ENCODE peak calls at places on chromosome 17, in eight cellular contexts. A is RWPE1; D is adrenal gland; L is non-pigmented ciliary epithelial cell; S is epithelial cell of esophagus; I is CD4-positive, alpha-beta T cell; T is hippocampal formation; Y is AG20443. U is an unnamed sample.
A peak's percentile ranks its signal among the peaks of the same experiment; 100 is the strongest.

GRCh38 chr17:12730931-12731521 is 58.3 kb upstream of the ARHGAP44 start:
- DNase-seq in A (no peak), D (peak; percentile 32), L (no peak), S (peak; percentile 17), I (no peak), T (no peak), Y (peak; percentile 84), U (no peak)

GRCh38 chr17:77049440-77049839 is 91.3 kb upstream of the SEC14L1 start:
- DNase-seq in A (no peak), D (no peak), L (no peak), S (peak; percentile 37), I (no peak), T (no peak), Y (no peak), U (no peak)

GRCh38 chr17:35089846-35090193 is 26.3 kb upstream of the RFFL start:
- DNase-seq in A (peak; percentile 43), D (no peak), L (no peak), S (peak; percentile 76), I (peak; percentile 9), T (no peak), Y (no peak), U (no peak)

GRCh38 chr17:48457080-48457836 is 27.2 kb upstream of the SKAP1 start:
- DNase-seq in A (peak; percentile 64), D (peak; percentile 77), L (no peak), S (peak; percentile 62), I (peak; percentile 66), T (peak; percentile 2), Y (peak; percentile 82), U (peak; percentile 13)

GRCh38 chr17:55407641-55408566 is 13.7 kb downstream of the MMD start:
- DNase-seq in A (no peak), D (no peak), L (no peak), S (no peak), I (no peak), T (no peak), Y (no peak), U (no peak)

GRCh38 chr17:83054518-83055125 is 24.8 kb upstream of the METRNL start:
- DNase-seq in A (no peak), D (no peak), L (no peak), S (no peak), I (no peak), T (no peak), Y (no peak), U (no peak)

GRCh38 chr17:43880420-43880991 is 26.8 kb downstream of the MPP2 start:
- DNase-seq in A (peak; percentile 59), D (peak; percentile 39), L (no peak), S (peak; percentile 51), I (peak; percentile 28), T (no peak), Y (peak; percentile 45), U (no peak)

GRCh38 chr17:27038676-27039075 is 255.2 kb upstream of the WSB1 start:
- DNase-seq in A (no peak), D (no peak), L (no peak), S (no peak), I (no peak), T (no peak), Y (no peak), U (no peak)

GRCh38 chr17:77282524-77283515 is 142.1 kb downstream of the SEC14L1 start:
- DNase-seq in A (no peak), D (no peak), L (no peak), S (no peak), I (no peak), T (no peak), Y (no peak), U (no peak)

U was measured in midbrain.